ENCODE peak calls at places on chromosomes 7 and 10, in five cellular contexts. W, Z, F, R and P are unnamed samples.

GRCh38 chr10:71372882-71373495 is 23.7 kb upstream of the CDH23 start:
- DNase-seq in W (no peak), Z (no peak), F (no peak), R (no peak), P (no peak)

GRCh38 chr10:88465765-88466164 is 117.4 kb downstream of the RNLS start:
- DNase-seq in W (no peak), Z (no peak), F (no peak), R (no peak), P (no peak)

GRCh38 chr10:97640174-97640867 is at the start of gene PI4K2A:
- DNase-seq in W (peak; percentile 97), Z (peak; percentile 98), F (peak; percentile 98), R (peak; percentile 99), P (peak; percentile 99)

GRCh38 chr10:15879058-15879457 is 18.8 kb upstream of the MINDY3 start:
- DNase-seq in W (no peak), Z (no peak), F (peak; percentile 50), R (no peak), P (peak; percentile 47)

GRCh38 chr10:31694929-31695837 is 233.4 kb downstream of the ARHGAP12 start:
- DNase-seq in W (no peak), Z (no peak), F (no peak), R (no peak), P (no peak)

GRCh38 chr10:67282871-67283270 is 357.0 kb downstream of the LRRTM3 start:
- DNase-seq in W (no peak), Z (no peak), F (no peak), R (no peak), P (no peak)

GRCh38 chr10:11782793-11783557 is 40.2 kb upstream of the PROSER2 start:
- DNase-seq in W (no peak), Z (peak; percentile 32), F (peak; percentile 73), R (no peak), P (peak; percentile 73)

GRCh38 chr10:52744057-52744819 is 28.3 kb downstream of the MBL2 start:
- DNase-seq in W (no peak), Z (no peak), F (peak; percentile 9), R (no peak), P (peak; percentile 13)

GRCh38 chr7:141370178-141370577 is 181.0 kb upstream of the AGK start:
- DNase-seq in W (no peak), Z (no peak), F (no peak), R (no peak), P (no peak)

GRCh38 chr10:31157125-31157983 is 125.7 kb upstream of the ZNF438 start:
- DNase-seq in W (peak; percentile 39), Z (peak; percentile 48), F (no peak), R (peak; percentile 76), P (no peak)

GRCh38 chr10:97921581-97922377 is 72.1 kb downstream of the GOLGA7B start:
- DNase-seq in W (no peak), Z (no peak), F (no peak), R (peak; percentile 59), P (peak; percentile 26)

GRCh38 chr7:19024261-19024660 is 93.2 kb downstream of the TWIST1 start:
- DNase-seq in W (no peak), Z (peak; percentile 46), F (peak; percentile 49), R (no peak), P (no peak)

GRCh38 chr7:144391823-144392255 is 11.7 kb downstream of the NOBOX start:
- DNase-seq in W (no peak), Z (peak; percentile 6), F (peak; percentile 56), R (no peak), P (peak; percentile 69)

GRCh38 chr7:45026984-45027773 is 27.2 kb downstream of the CCM2 start:
- DNase-seq in W (no peak), Z (peak; percentile 23), F (peak; percentile 62), R (no peak), P (no peak)

GRCh38 chr10:48209246-48209645 is 65.2 kb downstream of the FRMPD2 start:
- DNase-seq in W (no peak), Z (no peak), F (no peak), R (no peak), P (peak; percentile 34)

GRCh38 chr10:8052344-8052969 is 2.0 kb upstream of the GATA3 start:
- DNase-seq in W (no peak), Z (no peak), F (no peak), R (no peak), P (no peak)

GRCh38 chr10:8054243-8054497 is 318 bp upstream of the GATA3 start:
- DNase-seq in W (no peak), Z (no peak), F (no peak), R (no peak), P (peak; percentile 67)

GRCh38 chr10:8051851-8052257 is 2.6 kb upstream of the GATA3 start:
- DNase-seq in W (no peak), Z (no peak), F (no peak), R (no peak), P (no peak)

GRCh38 chr10:8053446-8054242 is 844 bp upstream of the GATA3 start:
- DNase-seq in W (no peak), Z (peak; percentile 23), F (peak; percentile 35), R (peak; percentile 78), P (peak; percentile 88)

DNA sequence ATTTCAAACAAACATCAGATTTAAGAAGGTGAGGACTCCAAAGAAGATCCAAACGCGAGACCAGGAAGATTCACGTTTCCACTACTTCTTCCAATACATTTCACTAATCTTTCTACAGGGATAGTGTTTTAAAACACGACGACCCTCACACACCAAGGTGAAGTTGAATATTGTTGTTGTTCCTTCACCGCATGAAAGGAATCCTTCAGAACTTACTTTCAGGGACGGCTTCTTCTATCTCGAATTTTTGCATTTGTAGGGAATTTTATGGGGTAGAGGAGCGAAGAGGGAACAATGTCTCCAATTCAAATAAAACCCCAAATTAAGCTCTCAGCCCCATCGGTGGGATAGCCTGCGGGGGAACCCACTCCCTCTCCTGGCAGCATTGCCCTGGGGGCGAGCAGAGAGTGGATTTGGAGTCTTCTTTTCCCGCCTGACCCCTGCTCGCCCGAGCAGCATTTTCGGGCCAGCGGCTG is 1.5 kb upstream of the GATA3 start:
- DNase-seq in W (no peak), Z (no peak), F (no peak), R (no peak), P (no peak)
- TF ChIP-seq CTCF in W (no peak), Z (no peak), F (no peak), R (no peak), P (no peak)

DNA sequence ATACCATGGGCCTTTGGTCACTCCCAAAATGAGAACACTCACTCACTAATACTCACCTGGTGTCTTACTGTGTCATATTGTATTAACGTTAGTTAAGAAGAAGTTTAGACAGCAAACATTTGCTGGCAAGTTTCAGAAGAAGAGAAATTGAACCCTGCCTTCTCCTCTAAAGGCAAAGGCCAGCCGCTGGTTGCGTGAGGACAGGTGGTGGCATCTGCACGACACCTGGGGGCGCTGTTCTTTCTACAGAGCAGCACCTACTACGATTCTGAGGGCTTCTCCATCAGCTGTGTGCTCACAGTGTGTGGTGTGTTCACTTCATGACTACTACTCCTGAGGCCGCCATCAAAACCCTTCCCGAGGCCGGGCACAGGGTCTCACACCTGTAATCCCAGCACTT is 17.9 kb upstream of the CLEC2L start:
- DNase-seq in W (no peak), Z (no peak), F (no peak), R (no peak), P (peak; percentile 39)
- TF ChIP-seq CTCF in W (no peak), Z (peak; percentile 32), F (peak; percentile 37), R (no peak), P (no peak)

GRCh38 chr10:102595914-102596313 is 48.4 kb upstream of the TRIM8 start:
- DNase-seq in W (no peak), Z (no peak), F (peak; percentile 7), R (no peak), P (no peak)

GRCh38 chr10:102593804-102594079 is 50.5 kb upstream of the TRIM8 start:
- DNase-seq in W (no peak), Z (no peak), F (no peak), R (no peak), P (no peak)

GRCh38 chr10:102597131-102597891 is 47.0 kb upstream of the TRIM8 start:
- DNase-seq in W (no peak), Z (no peak), F (no peak), R (peak; percentile 64), P (no peak)

GRCh38 chr10:102596506-102596971 is 47.7 kb upstream of the TRIM8 start:
- DNase-seq in W (peak; percentile 28), Z (no peak), F (peak; percentile 60), R (peak; percentile 32), P (peak; percentile 66)

GRCh38 chr10:102595293-102595692 is 49.0 kb upstream of the TRIM8 start:
- DNase-seq in W (no peak), Z (no peak), F (no peak), R (no peak), P (no peak)
- TF ChIP-seq CTCF in W (no peak), Z (no peak), F (no peak), R (no peak), P (no peak)

GRCh38 chr10:86436963-86437362 is 70.4 kb upstream of the GRID1 start:
- DNase-seq in W (no peak), Z (no peak), F (no peak), R (no peak), P (no peak)

GRCh38 chr10:86438091-86438749 is 71.6 kb upstream of the GRID1 start:
- DNase-seq in W (no peak), Z (no peak), F (no peak), R (no peak), P (no peak)

GRCh38 chr10:86440874-86441838 is 74.6 kb upstream of the GRID1 start:
- DNase-seq in W (no peak), Z (peak; percentile 11), F (peak; percentile 96), R (no peak), P (peak; percentile 39)

GRCh38 chr10:86437447-86437846 is 70.9 kb upstream of the GRID1 start:
- DNase-seq in W (no peak), Z (no peak), F (no peak), R (no peak), P (no peak)

GRCh38 chr10:86439544-86439943 is 72.9 kb upstream of the GRID1 start:
- DNase-seq in W (peak; percentile 41), Z (peak; percentile 87), F (peak; percentile 67), R (peak; percentile 22), P (peak; percentile 88)
- TF ChIP-seq CTCF in W (no peak), Z (peak; percentile 13), F (no peak), R (no peak), P (no peak)